ENCODE peak calls at places on chromosomes 4 and X, in seven cellular contexts. L, D, K, B, X, F and I are unnamed samples. For H3K36me3, the result is how much of the 10 kb centered on the place peaks cover.

GRCh38 chrX:40100537-40101429 is 3.0 kb upstream of the BCOR start:
- DNase-seq in B (no peak), X (no peak), L (no peak), D (no peak), K (no peak), F (no peak), I (no peak)

GRCh38 chrX:72027024-72027913 is 104.4 kb downstream of the RTL5 start:
- DNase-seq in F (no peak), D (peak), K (no peak), L (no peak), B (no peak), X (no peak), I (no peak)

GRCh38 chrX:125150231-125150630 is 169.4 kb upstream of the TEX13C start:
- DNase-seq in B (peak), X (no peak), F (no peak), L (no peak), K (no peak), D (no peak), I (no peak)

GRCh38 chrX:150486011-150486410 is 82.4 kb upstream of the MTM1 start:
- DNase-seq in K (peak), X (peak), D (peak), L (no peak), F (peak), B (peak), I (no peak)

GRCh38 chr4:80112236-80112635 is 39.2 kb upstream of the ANTXR2 start:
- DNase-seq in D (no peak), X (no peak), K (peak), L (no peak), F (no peak), B (peak), I (no peak)

GRCh38 chrX:24069877-24070276 is 15.1 kb downstream of the EIF2S3 start:
- DNase-seq in F (no peak), D (no peak), L (no peak), B (no peak), X (no peak), K (no peak), I (no peak)

GRCh38 chr4:87232241-87232640 is 11.8 kb upstream of the KLHL8 start:
- DNase-seq in F (no peak), B (no peak), X (no peak), K (no peak), D (no peak), L (no peak), I (no peak)

GRCh38 chr4:4402966-4403365 is 16.1 kb downstream of the NSG1 start:
- DNase-seq in K (no peak), F (no peak), L (no peak), X (no peak), B (peak), D (no peak), I (no peak)

GRCh38 chrX:72121381-72121780 is 10.3 kb downstream of the RTL5 start:
- DNase-seq in D (peak), L (peak), X (no peak), K (peak), F (peak), B (peak), I (no peak)

GRCh38 chr4:139011220-139011950 is 4.2 kb upstream of the NOCT start:
- DNase-seq in L (no peak), X (no peak), B (no peak), F (no peak), D (no peak), K (no peak), I (no peak)

GRCh38 chr4:113878718-113879117 is 100.7 kb downstream of the ARSJ start:
- DNase-seq in B (peak), F (no peak), X (no peak), D (no peak), L (no peak), K (no peak), I (no peak)

GRCh38 chrX:22237479-22237878 is 35.2 kb upstream of the CBLL2 start:
- DNase-seq in B (peak), L (no peak), F (no peak), K (no peak), X (no peak), D (no peak), I (no peak)

GRCh38 chr4:27506401-27506800 is 645.8 kb downstream of the STIM2 start:
- DNase-seq in F (no peak), B (no peak), L (no peak), K (no peak), X (no peak), D (no peak), I (no peak)

GRCh38 chrX:97066381-97066780 is 182.7 kb downstream of the RPA4 start:
- DNase-seq in X (no peak), F (no peak), B (no peak), L (no peak), K (no peak), D (no peak), I (no peak)

GRCh38 chr4:19739101-19739651 is 512.5 kb upstream of the SLIT2 start:
- DNase-seq in D (no peak), X (no peak), K (no peak), B (peak), F (no peak), L (no peak), I (no peak)

GRCh38 chr4:67234296-67234695 is 311.0 kb downstream of the CENPC start:
- DNase-seq in L (no peak), K (no peak), B (no peak), X (no peak), D (no peak), F (no peak), I (no peak)

GRCh38 chr4:5923306-5923830 is 30.5 kb upstream of the CRMP1 start:
- DNase-seq in D (no peak), B (no peak), X (no peak), K (no peak), F (no peak), L (no peak), I (no peak)

GRCh38 chr4:47972721-47973120 is 43.8 kb downstream of the CNGA1 start:
- DNase-seq in D (no peak), F (no peak), L (no peak), B (no peak), X (no peak), K (no peak), I (no peak)
- H3K36me3 ChIP-seq in D (under half), F (under half), L (under half), B (under half), X (under half), K (under half), I (under half)

GRCh38 chr4:121094297-121094966 is 22.1 kb upstream of the NDNF start:
- DNase-seq in K (no peak), X (no peak), B (no peak), L (no peak), F (no peak), D (no peak), I (no peak)

GRCh38 chr4:121100093-121100775 is 27.9 kb upstream of the NDNF start:
- DNase-seq in X (no peak), B (no peak), F (no peak), K (no peak), L (no peak), D (no peak), I (no peak)

GRCh38 chr4:121091941-121092340 is 19.6 kb upstream of the NDNF start:
- DNase-seq in F (no peak), D (no peak), K (no peak), L (no peak), B (no peak), X (no peak), I (no peak)

GRCh38 chr4:121096174-121096573 is 23.8 kb upstream of the NDNF start:
- DNase-seq in K (no peak), L (no peak), D (no peak), B (no peak), X (no peak), F (no peak), I (no peak)

GRCh38 chr4:121096629-121097028 is 24.3 kb upstream of the NDNF start:
- DNase-seq in X (no peak), B (peak), F (no peak), K (no peak), L (no peak), D (no peak), I (no peak)
- TF ChIP-seq CTCF in X (peak), B (peak), F (peak), K (peak), L (peak), D (peak), I (peak)

GRCh38 chr4:3233391-3234071 is 15.4 kb upstream of the MSANTD1 start:
- DNase-seq in F (no peak), B (peak), L (no peak), K (no peak), D (no peak), X (peak), I (no peak)

GRCh38 chr4:3232871-3233271 is 16.1 kb upstream of the MSANTD1 start:
- DNase-seq in D (no peak), K (no peak), B (no peak), X (no peak), L (no peak), F (no peak), I (no peak)

GRCh38 chr4:3235581-3235980 is 13.4 kb upstream of the MSANTD1 start:
- DNase-seq in L (no peak), B (no peak), X (no peak), F (peak), K (no peak), D (no peak), I (no peak)

GRCh38 chr4:3235030-3235345 is 14.0 kb upstream of the MSANTD1 start:
- DNase-seq in D (no peak), L (no peak), K (no peak), X (no peak), F (peak), B (no peak), I (no peak)

GRCh38 chr4:3234171-3235029 is 14.6 kb upstream of the MSANTD1 start:
- DNase-seq in K (no peak), F (peak), X (no peak), D (no peak), L (no peak), B (no peak), I (no peak)
- H3K36me3 ChIP-seq in K (half or more), F (half or more), X (under half), D (under half), L (half or more), B (half or more), I (half or more)

GRCh38 chrX:133698298-133698697 is 283.0 kb upstream of the GPC4 start:
- DNase-seq in F (no peak), B (peak), K (no peak), X (no peak), L (no peak), D (no peak), I (no peak)
- TF ChIP-seq CTCF in F (no peak), B (peak), K (no peak), X (no peak), L (no peak), D (no peak), I (no peak)

DNA sequence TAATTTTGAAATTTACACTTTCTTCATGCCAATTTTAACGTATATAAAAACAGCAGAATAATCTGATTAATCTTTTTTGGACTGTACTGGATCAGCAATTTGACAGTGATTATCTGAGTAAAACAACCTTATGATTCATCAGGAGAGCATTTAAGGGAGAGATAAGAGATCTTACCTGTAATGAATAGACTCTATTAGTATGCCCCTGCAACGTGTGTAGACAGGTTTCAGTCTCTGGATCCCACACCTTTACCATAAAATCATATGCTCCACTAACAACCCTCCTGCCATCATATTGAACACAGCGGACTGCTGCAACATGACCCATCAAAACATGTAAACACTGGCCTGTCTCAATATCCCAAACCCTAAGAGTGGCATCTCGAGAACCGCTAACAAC is 210.1 kb downstream of the FBXW7 start:
- DNase-seq in D (no peak), B (no peak), X (no peak), F (no peak), K (no peak), L (no peak), I (no peak)
- H3K36me3 ChIP-seq in D (under half), B (under half), X (under half), F (half or more), K (half or more), L (half or more), I (under half)

GRCh38 chr4:168560835-168561210 is 64.0 kb downstream of the PALLD start:
- DNase-seq in D (no peak), X (no peak), F (no peak), B (no peak), K (no peak), L (no peak), I (no peak)

GRCh38 chr4:168558587-168558986 is 61.7 kb downstream of the PALLD start:
- DNase-seq in X (no peak), F (no peak), K (no peak), L (no peak), D (no peak), B (peak), I (no peak)

GRCh38 chr4:168557658-168558057 is 60.8 kb downstream of the PALLD start:
- DNase-seq in X (no peak), D (no peak), L (no peak), F (no peak), K (no peak), B (no peak), I (no peak)

GRCh38 chr4:168562021-168562691 is 65.3 kb downstream of the PALLD start:
- DNase-seq in K (no peak), L (no peak), D (no peak), X (no peak), B (peak), F (no peak), I (no peak)

GRCh38 chr4:168560184-168560834 is 63.5 kb downstream of the PALLD start:
- DNase-seq in K (no peak), X (no peak), B (peak), L (peak), F (no peak), D (peak), I (no peak)
- TF ChIP-seq CTCF in K (no peak), X (no peak), B (no peak), L (no peak), F (no peak), D (no peak), I (no peak)

DNA sequence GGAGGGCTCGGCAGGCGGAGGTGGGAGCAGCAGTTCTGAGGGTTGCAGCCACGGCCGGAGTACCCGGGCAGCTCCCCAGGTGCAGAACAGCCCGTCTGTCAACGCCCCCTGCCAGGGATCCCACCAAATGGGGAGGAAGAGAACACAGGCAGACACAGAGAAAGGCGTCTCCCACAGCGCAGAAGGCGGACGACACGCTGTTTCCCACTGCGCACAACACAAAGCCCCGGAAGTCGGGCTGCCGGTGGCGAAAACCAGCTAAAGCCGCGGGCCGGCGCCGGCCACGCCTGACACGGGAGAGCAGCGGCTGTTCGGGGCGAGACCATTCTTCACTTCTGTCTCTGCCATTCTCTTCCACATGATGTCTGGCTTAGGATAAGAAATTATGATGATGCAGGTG is 31.6 kb downstream of the CTBP1 start:
- DNase-seq in D (no peak), B (no peak), X (no peak), F (no peak), L (no peak), K (no peak), I (no peak)
- H3K36me3 ChIP-seq in D (under half), B (half or more), X (under half), F (half or more), L (half or more), K (half or more), I (half or more)

DNA sequence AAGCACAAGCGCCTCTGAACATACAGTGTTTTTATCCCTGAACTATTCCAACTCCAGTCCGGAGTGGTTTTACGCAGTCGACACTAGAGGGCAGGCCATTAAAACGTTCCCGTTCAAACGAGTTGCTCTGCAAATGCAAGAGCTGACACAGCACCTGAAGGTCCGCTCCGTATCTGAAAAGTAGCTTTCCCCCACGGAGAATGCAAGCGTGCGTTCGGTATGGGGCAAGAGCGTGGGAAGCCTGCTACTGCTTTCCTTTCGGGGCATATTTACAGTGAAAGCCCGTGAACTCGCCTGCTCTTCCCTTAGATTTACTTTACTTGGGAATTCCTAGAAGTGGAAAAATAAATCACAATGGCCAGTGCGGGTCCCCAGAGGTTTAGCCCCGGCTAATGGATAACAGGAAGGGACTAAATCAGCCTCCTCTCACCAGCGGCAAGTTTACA is 190.8 kb downstream of the TSPAN5 start:
- DNase-seq in L (peak), D (peak), K (peak), B (peak), X (peak), F (peak), I (peak)
- TF ChIP-seq CTCF in L (peak), D (peak), K (peak), B (peak), X (peak), F (peak), I (peak)

GRCh38 chr4:70969076-70969475 is 24.4 kb upstream of the DCK start:
- DNase-seq in X (no peak), D (no peak), B (no peak), L (no peak), F (no peak), K (no peak), I (no peak)
- H3K36me3 ChIP-seq in X (under half), D (under half), B (under half), L (under half), F (under half), K (under half), I (under half)